ENCODE peak calls at places on chromosomes 5 and 9, in ten cellular contexts. J, D, T, I, M, C, R, H, U and Q are unnamed samples.

GRCh38 chr9:123373941-123374340 is 17.9 kb downstream of the CRB2 start:
- DNase-seq in J (no peak), D (no peak), T (no peak), I (no peak), M (no peak), C (no peak), R (no peak), H (no peak), U (no peak), Q (no peak)

GRCh38 chr5:157120102-157120501 is 11.3 kb upstream of the HAVCR2 start:
- DNase-seq in J (no peak), D (no peak), T (no peak), I (no peak), M (no peak), C (no peak), R (no peak), H (no peak), U (no peak), Q (no peak)

GRCh38 chr5:59038169-59039002 is 455.5 kb downstream of the RAB3C start:
- DNase-seq in J (peak; percentile 24), D (peak; percentile 28), T (no peak), I (peak; percentile 21), M (peak; percentile 39), C (peak; percentile 44), R (no peak), H (no peak), U (no peak), Q (no peak)

GRCh38 chr9:21251162-21251561 is 11.4 kb upstream of the IFNA14 start:
- DNase-seq in J (no peak), D (no peak), T (no peak), I (no peak), M (no peak), C (no peak), R (no peak), H (no peak), U (no peak), Q (no peak)

GRCh38 chr5:177133119-177133844 is at the start of gene NSD1:
- DNase-seq in J (peak; percentile 76), D (peak; percentile 91), T (peak; percentile 40), I (peak; percentile 95), M (peak; percentile 91), C (peak; percentile 88), R (peak; percentile 80), H (peak; percentile 89), U (peak; percentile 98), Q (peak; percentile 85)

GRCh38 chr5:91159647-91160046 is 223.5 kb downstream of the ARRDC3 start:
- DNase-seq in J (no peak), D (no peak), T (no peak), I (no peak), M (no peak), C (no peak), R (no peak), H (no peak), U (no peak), Q (no peak)

GRCh38 chr9:114719290-114719689 is 37.3 kb upstream of the TEX48 start:
- DNase-seq in J (no peak), D (no peak), T (no peak), I (no peak), M (no peak), C (no peak), R (no peak), H (no peak), U (no peak), Q (no peak)

GRCh38 chr9:133978226-133979123 is 13.6 kb downstream of the VAV2 start:
- DNase-seq in J (no peak), D (no peak), T (no peak), I (no peak), M (no peak), C (no peak), R (no peak), H (peak; percentile 81), U (no peak), Q (no peak)

GRCh38 chr5:57324159-57324558 is 150.3 kb downstream of the GPBP1 start:
- DNase-seq in J (no peak), D (no peak), T (no peak), I (no peak), M (no peak), C (no peak), R (no peak), H (no peak), U (no peak), Q (no peak)

GRCh38 chr5:98568336-98568735 is 205.1 kb upstream of the RGMB start:
- DNase-seq in J (peak; percentile 69), D (no peak), T (no peak), I (no peak), M (no peak), C (peak; percentile 38), R (no peak), H (no peak), U (no peak), Q (no peak)

GRCh38 chr5:78005021-78005785 is 229.1 kb upstream of the TBCA start:
- DNase-seq in J (peak; percentile 72), D (no peak), T (no peak), I (peak; percentile 35), M (no peak), C (peak; percentile 87), R (no peak), H (no peak), U (no peak), Q (no peak)

GRCh38 chr9:83491995-83492394 is 46.2 kb downstream of the FRMD3 start:
- DNase-seq in J (no peak), D (no peak), T (no peak), I (no peak), M (no peak), C (peak; percentile 26), R (no peak), H (no peak), U (no peak), Q (no peak)